ENCODE peak calls at places on chromosomes 6 and 20, in nine cellular contexts. N, K, V, H, G, P, C, X and O are unnamed samples.

GRCh38 chr6:68343901-68344300 is 291.2 kb upstream of the ADGRB3 start:
- DNase-seq in H (no peak), G (no peak), X (no peak), K (no peak), N (peak; percentile 50), C (peak; percentile 48), P (no peak), V (peak; percentile 71), O (peak; percentile 61)

GRCh38 chr6:15301179-15302006 is 55.5 kb downstream of the JARID2 start:
- DNase-seq in H (no peak), C (no peak), K (no peak), P (no peak), N (no peak), G (no peak), X (no peak), V (peak; percentile 14), O (no peak)

GRCh38 chr6:105431226-105431625 is 28.3 kb upstream of the PREP start:
- DNase-seq in P (no peak), V (peak; percentile 54), K (no peak), X (no peak), C (peak; percentile 68), H (no peak), G (no peak), N (no peak), O (peak; percentile 78)

GRCh38 chr6:37822851-37823682 is 3.5 kb downstream of the ZFAND3 start:
- DNase-seq in N (no peak), G (peak; percentile 19), P (peak; percentile 78), K (peak; percentile 5), C (peak; percentile 43), V (no peak), X (no peak), H (no peak), O (peak; percentile 12)

GRCh38 chr6:41416165-41416837 is 80.9 kb downstream of the NCR2 start:
- DNase-seq in P (no peak), C (no peak), X (no peak), K (no peak), H (no peak), V (no peak), N (no peak), G (no peak), O (peak; percentile 62)

GRCh38 chr6:144007455-144007778 is 642 bp downstream of the PLAGL1 start:
- DNase-seq in X (no peak), H (no peak), N (no peak), K (no peak), C (peak; percentile 7), V (no peak), G (no peak), P (no peak), O (no peak)

GRCh38 chr20:3406481-3407425 is 716 bp downstream of the DNAAF9 start:
- DNase-seq in C (peak; percentile 63), V (peak; percentile 59), K (no peak), G (no peak), H (no peak), P (peak; percentile 69), N (peak; percentile 53), X (no peak), O (peak; percentile 73)

GRCh38 chr20:47758517-47759450 is 26.5 kb downstream of the SULF2 start:
- DNase-seq in H (no peak), P (no peak), K (no peak), V (no peak), G (no peak), X (no peak), N (no peak), C (no peak), O (no peak)

GRCh38 chr6:56475736-56476457 is 166.8 kb downstream of the DST start:
- DNase-seq in G (no peak), V (no peak), X (no peak), C (peak; percentile 20), K (no peak), P (no peak), N (no peak), H (no peak), O (no peak)

GRCh38 chr20:57398231-57398821 is 7.1 kb downstream of the RBM38 start:
- DNase-seq in C (no peak), K (peak; percentile 98), P (peak; percentile 77), N (no peak), G (peak; percentile 74), V (no peak), H (peak; percentile 72), X (peak; percentile 78), O (peak; percentile 63)

GRCh38 chr6:76481101-76481500 is 408.6 kb upstream of the IMPG1 start:
- DNase-seq in C (no peak), K (no peak), P (no peak), X (no peak), V (no peak), H (no peak), N (no peak), G (no peak), O (no peak)

GRCh38 chr20:34369265-34369664 is 6.2 kb downstream of the ITCH start:
- DNase-seq in H (no peak), K (peak; percentile 11), G (no peak), P (no peak), C (no peak), N (no peak), V (no peak), X (no peak), O (no peak)

GRCh38 chr6:28207244-28208179 is 17.6 kb upstream of the ZSCAN9 start:
- DNase-seq in P (peak; percentile 60), G (no peak), C (no peak), K (no peak), N (peak; percentile 68), V (peak; percentile 44), H (no peak), X (peak; percentile 28), O (peak; percentile 64)

GRCh38 chr6:146543940-146544661 is 468 bp downstream of the RAB32 start:
- DNase-seq in C (peak; percentile 39), N (peak; percentile 69), X (no peak), K (no peak), H (no peak), G (no peak), V (peak; percentile 55), P (peak; percentile 83), O (peak; percentile 83)

GRCh38 chr6:129980821-129981220 is 37.6 kb upstream of the L3MBTL3 start:
- DNase-seq in H (no peak), N (no peak), X (no peak), K (no peak), P (no peak), G (no peak), V (peak; percentile 51), C (no peak), O (no peak)

GRCh38 chr6:167786859-167787675 is 39.6 kb upstream of the AFDN start:
- DNase-seq in H (no peak), X (no peak), N (no peak), P (no peak), K (no peak), G (no peak), C (no peak), V (no peak), O (no peak)

GRCh38 chr6:150813319-150813992 is 52.0 kb upstream of the MTHFD1L start:
- DNase-seq in X (no peak), N (no peak), C (no peak), P (no peak), H (no peak), G (no peak), K (no peak), V (no peak), O (peak; percentile 78)

GRCh38 chr6:4464638-4465037 is 311.6 kb upstream of the CDYL start:
- DNase-seq in V (no peak), K (no peak), P (no peak), C (no peak), X (no peak), N (no peak), G (no peak), H (no peak), O (no peak)

GRCh38 chr6:161151660-161152526 is 122.0 kb downstream of the AGPAT4 start:
- DNase-seq in X (no peak), N (no peak), V (no peak), P (no peak), H (no peak), G (no peak), K (no peak), C (no peak), O (no peak)

GRCh38 chr6:34110610-34111009 is 35.3 kb downstream of the GRM4 start:
- DNase-seq in X (no peak), G (no peak), V (no peak), K (no peak), N (no peak), P (no peak), H (no peak), C (peak; percentile 92), O (no peak)

GRCh38 chr20:25987073-25987927 is 290.6 kb upstream of the ZNF337 start:
- DNase-seq in N (peak; percentile 82), K (peak; percentile 35), V (no peak), H (peak; percentile 66), P (peak; percentile 55), G (peak; percentile 46), C (peak; percentile 48), X (peak; percentile 39), O (peak; percentile 86)

GRCh38 chr6:50380409-50381105 is 330.8 kb upstream of the DEFB112 start:
- DNase-seq in C (no peak), N (no peak), V (no peak), H (no peak), K (no peak), G (no peak), P (no peak), X (no peak), O (no peak)

GRCh38 chr6:157221049-157221816 is 102.1 kb downstream of the TMEM242 start:
- DNase-seq in P (peak; percentile 90), G (peak; percentile 77), X (peak; percentile 78), H (peak; percentile 77), V (peak; percentile 45), N (peak; percentile 78), C (peak; percentile 61), K (peak; percentile 75), O (peak; percentile 89)

GRCh38 chr6:27388293-27389197 is at the start of gene ZNF391:
- DNase-seq in P (peak; percentile 63), K (peak; percentile 46), G (peak; percentile 61), H (peak; percentile 50), X (peak; percentile 59), V (peak; percentile 22), N (peak; percentile 89), C (peak; percentile 92), O (peak; percentile 95)

GRCh38 chr6:3211681-3212080 is 15.8 kb downstream of the TUBB2B start:
- DNase-seq in K (no peak), N (no peak), P (no peak), X (no peak), G (no peak), V (no peak), H (no peak), C (no peak), O (no peak)